ENCODE peak calls at places on chromosomes 12 and 14, in six cellular contexts. L, W, R, U, C and E are unnamed samples.
A peak's percentile ranks its signal among the peaks of the same experiment; 100 is the strongest.

GRCh38 chr12:6950944-6951540 is at the start of gene PTPN6:
- DNase-seq in L (no peak), W (no peak), R (peak; percentile 54), U (no peak), C (peak; percentile 76), E (no peak)

GRCh38 chr14:92760524-92760805 is 12.0 kb upstream of the LGMN start:
- DNase-seq in L (no peak), W (no peak), R (no peak), U (peak; percentile 50), C (peak; percentile 35), E (no peak)

GRCh38 chr12:15601210-15601800 is 187.9 kb downstream of the EPS8 start:
- DNase-seq in L (no peak), W (no peak), R (peak; percentile 51), U (peak; percentile 92), C (no peak), E (no peak)

GRCh38 chr12:50006754-50007442 is 18.4 kb downstream of the RACGAP1 start:
- DNase-seq in L (no peak), W (no peak), R (no peak), U (peak; percentile 72), C (no peak), E (no peak)

GRCh38 chr12:95993907-95994306 is 2.2 kb downstream of the HAL start:
- DNase-seq in L (no peak), W (no peak), R (no peak), U (no peak), C (no peak), E (no peak)

GRCh38 chr14:38578278-38578681 is 322.4 kb upstream of the CLEC14A start:
- DNase-seq in L (no peak), W (no peak), R (no peak), U (peak; percentile 1), C (no peak), E (no peak)

GRCh38 chr14:88919502-88919901 is 95.1 kb downstream of the TTC8 start:
- DNase-seq in L (no peak), W (no peak), R (peak; percentile 71), U (no peak), C (no peak), E (no peak)

GRCh38 chr12:31756977-31757420 is 28.2 kb upstream of the AMN1 start:
- DNase-seq in L (no peak), W (no peak), R (no peak), U (peak; percentile 74), C (no peak), E (no peak)

GRCh38 chr12:93390025-93390424 is 12.3 kb downstream of the NUDT4 start:
- DNase-seq in L (no peak), W (no peak), R (no peak), U (no peak), C (no peak), E (no peak)

GRCh38 chr12:57452181-57452936 is 2.7 kb upstream of the INHBE start:
- DNase-seq in L (no peak), W (no peak), R (no peak), U (peak; percentile 94), C (no peak), E (no peak)

GRCh38 chr12:66438601-66439000 is 136.3 kb downstream of the HELB start:
- DNase-seq in L (no peak), W (no peak), R (no peak), U (peak; percentile 47), C (no peak), E (no peak)

GRCh38 chr12:51419473-51420228 is 5.0 kb upstream of the SLC4A8 start:
- DNase-seq in L (no peak), W (no peak), R (no peak), U (peak; percentile 7), C (no peak), E (no peak)